ENCODE peak calls at places on chromosomes 4 and X, in ten cellular contexts. One of them, this sample, is unnamed.

GRCh38 chr4:153573881-153574807 is 108.0 kb downstream of the TMEM131L start:
- DNase-seq in left ventricle myocardium inferior: peak; percentile 58
- DNase-seq in HCT116: peak; percentile 37
- DNase-seq in CD4-positive, alpha-beta memory T cell: peak; percentile 59
- DNase-seq in A673: peak; percentile 85
- DNase-seq in heart left ventricle: peak; percentile 68
- DNase-seq in effector memory CD4-positive, alpha-beta T cell: peak; percentile 39
- DNase-seq in prostate gland: peak; percentile 58
- DNase-seq in lung: peak; percentile 40
- DNase-seq in cardiac muscle cell: peak; percentile 90
- DNase-seq in this sample: peak; percentile 83

GRCh38 chrX:22116585-22117546 is 84.7 kb downstream of the PHEX start:
- DNase-seq in prostate gland: no peak
- DNase-seq in effector memory CD4-positive, alpha-beta T cell: no peak
- DNase-seq in lung: no peak
- DNase-seq in A673: no peak
- DNase-seq in left ventricle myocardium inferior: no peak
- DNase-seq in CD4-positive, alpha-beta memory T cell: no peak
- DNase-seq in HCT116: no peak
- DNase-seq in cardiac muscle cell: no peak
- DNase-seq in heart left ventricle: no peak
- DNase-seq in this sample: no peak

GRCh38 chr4:186116698-186117097 is 12.2 kb downstream of the FAM149A start:
- DNase-seq in effector memory CD4-positive, alpha-beta T cell: no peak
- DNase-seq in left ventricle myocardium inferior: no peak
- DNase-seq in A673: no peak
- DNase-seq in lung: no peak
- DNase-seq in prostate gland: no peak
- DNase-seq in heart left ventricle: no peak
- DNase-seq in CD4-positive, alpha-beta memory T cell: no peak
- DNase-seq in HCT116: no peak
- DNase-seq in cardiac muscle cell: no peak
- DNase-seq in this sample: no peak

GRCh38 chr4:132646186-132646585 is 502.9 kb upstream of the PCDH10 start:
- DNase-seq in prostate gland: no peak
- DNase-seq in A673: no peak
- DNase-seq in heart left ventricle: no peak
- DNase-seq in HCT116: no peak
- DNase-seq in left ventricle myocardium inferior: no peak
- DNase-seq in CD4-positive, alpha-beta memory T cell: no peak
- DNase-seq in cardiac muscle cell: no peak
- DNase-seq in lung: no peak
- DNase-seq in effector memory CD4-positive, alpha-beta T cell: no peak
- DNase-seq in this sample: no peak

GRCh38 chr4:150974750-150975149 is 40.3 kb downstream of the LRBA start:
- DNase-seq in effector memory CD4-positive, alpha-beta T cell: no peak
- DNase-seq in left ventricle myocardium inferior: no peak
- DNase-seq in A673: no peak
- DNase-seq in CD4-positive, alpha-beta memory T cell: no peak
- DNase-seq in lung: no peak
- DNase-seq in cardiac muscle cell: no peak
- DNase-seq in HCT116: no peak
- DNase-seq in prostate gland: no peak
- DNase-seq in heart left ventricle: no peak
- DNase-seq in this sample: no peak

GRCh38 chr4:100257567-100257966 is 67.3 kb upstream of the DDIT4L start:
- DNase-seq in HCT116: peak; percentile 16
- DNase-seq in prostate gland: no peak
- DNase-seq in left ventricle myocardium inferior: no peak
- DNase-seq in CD4-positive, alpha-beta memory T cell: no peak
- DNase-seq in heart left ventricle: no peak
- DNase-seq in lung: no peak
- DNase-seq in A673: no peak
- DNase-seq in cardiac muscle cell: no peak
- DNase-seq in effector memory CD4-positive, alpha-beta T cell: no peak
- DNase-seq in this sample: no peak

GRCh38 chr4:7594013-7594412 is 159.3 kb upstream of the PSAPL1 start:
- DNase-seq in HCT116: no peak
- DNase-seq in effector memory CD4-positive, alpha-beta T cell: no peak
- DNase-seq in heart left ventricle: no peak
- DNase-seq in left ventricle myocardium inferior: no peak
- DNase-seq in prostate gland: no peak
- DNase-seq in A673: no peak
- DNase-seq in CD4-positive, alpha-beta memory T cell: no peak
- DNase-seq in lung: no peak
- DNase-seq in cardiac muscle cell: no peak
- DNase-seq in this sample: no peak

GRCh38 chr4:69977582-69977981 is 12.1 kb upstream of the CSN2 start:
- DNase-seq in HCT116: no peak
- DNase-seq in heart left ventricle: no peak
- DNase-seq in cardiac muscle cell: peak; percentile 38
- DNase-seq in CD4-positive, alpha-beta memory T cell: no peak
- DNase-seq in left ventricle myocardium inferior: no peak
- DNase-seq in effector memory CD4-positive, alpha-beta T cell: no peak
- DNase-seq in A673: no peak
- DNase-seq in prostate gland: no peak
- DNase-seq in lung: no peak
- DNase-seq in this sample: peak; percentile 3

GRCh38 chr4:29002151-29002550 is 1718.0 kb upstream of the PCDH7 start:
- DNase-seq in heart left ventricle: no peak
- DNase-seq in lung: no peak
- DNase-seq in A673: peak; percentile 78
- DNase-seq in effector memory CD4-positive, alpha-beta T cell: no peak
- DNase-seq in cardiac muscle cell: no peak
- DNase-seq in prostate gland: no peak
- DNase-seq in left ventricle myocardium inferior: no peak
- DNase-seq in HCT116: no peak
- DNase-seq in CD4-positive, alpha-beta memory T cell: no peak
- DNase-seq in this sample: no peak

GRCh38 chrX:138877746-138878145 is 166.2 kb upstream of the FGF13 start:
- DNase-seq in cardiac muscle cell: no peak
- DNase-seq in A673: no peak
- DNase-seq in left ventricle myocardium inferior: no peak
- DNase-seq in heart left ventricle: no peak
- DNase-seq in effector memory CD4-positive, alpha-beta T cell: no peak
- DNase-seq in HCT116: no peak
- DNase-seq in lung: no peak
- DNase-seq in prostate gland: no peak
- DNase-seq in CD4-positive, alpha-beta memory T cell: no peak
- DNase-seq in this sample: no peak

GRCh38 chr4:148196168-148196567 is 246.0 kb downstream of the NR3C2 start:
- DNase-seq in CD4-positive, alpha-beta memory T cell: no peak
- DNase-seq in heart left ventricle: no peak
- DNase-seq in HCT116: no peak
- DNase-seq in effector memory CD4-positive, alpha-beta T cell: no peak
- DNase-seq in lung: no peak
- DNase-seq in cardiac muscle cell: no peak
- DNase-seq in A673: peak; percentile 14
- DNase-seq in left ventricle myocardium inferior: no peak
- DNase-seq in prostate gland: no peak
- DNase-seq in this sample: no peak

DNA sequence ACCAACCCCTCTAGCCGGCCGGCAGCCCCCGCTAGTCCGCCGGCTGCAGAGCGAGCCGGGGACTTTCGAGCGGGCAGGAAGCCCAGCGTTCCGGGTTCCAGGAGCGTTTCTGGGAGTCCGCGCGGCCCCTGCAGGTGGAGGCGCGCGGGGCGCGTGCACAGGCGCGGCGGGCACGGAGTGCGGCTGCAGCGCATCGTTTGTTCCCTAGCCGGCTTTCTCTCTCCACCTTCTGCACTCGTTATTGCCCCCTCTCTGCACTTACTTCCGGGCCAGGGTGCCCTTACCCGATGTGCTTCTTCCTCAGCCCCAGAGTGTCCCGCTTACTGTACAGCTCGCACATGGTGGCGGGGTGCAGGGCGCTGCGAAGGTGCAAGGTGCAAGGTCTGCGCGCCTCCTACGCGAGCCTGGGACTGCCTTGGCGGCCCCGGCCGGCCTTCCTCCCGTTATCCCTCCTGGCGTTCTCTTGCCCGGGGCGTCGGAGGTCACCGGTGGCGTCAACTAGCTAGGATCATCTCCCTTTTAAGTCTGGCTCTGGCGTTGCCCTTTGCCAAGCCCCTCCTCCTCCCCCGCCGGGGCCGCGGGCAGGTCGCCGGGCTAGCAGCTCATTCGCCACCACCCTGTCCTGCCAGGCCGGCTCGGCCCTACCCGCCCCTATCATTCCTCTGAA is at the start of gene ETNPPL:
- DNase-seq in CD4-positive, alpha-beta memory T cell: peak; percentile 18
- DNase-seq in HCT116: no peak
- DNase-seq in prostate gland: no peak
- DNase-seq in lung: no peak
- DNase-seq in cardiac muscle cell: peak; percentile 3
- DNase-seq in A673: peak; percentile 59
- DNase-seq in heart left ventricle: peak; percentile 50
- DNase-seq in effector memory CD4-positive, alpha-beta T cell: no peak
- DNase-seq in left ventricle myocardium inferior: peak; percentile 31
- DNase-seq in this sample: no peak
- H3K4me3 ChIP-seq in CD4-positive, alpha-beta memory T cell: no peak within 1 kb of the TSS
- H3K4me3 ChIP-seq in HCT116: no peak within 1 kb of the TSS
- H3K4me3 ChIP-seq in prostate gland: peak within 1 kb of the TSS; percentile 34
- H3K4me3 ChIP-seq in lung: peak within 1 kb of the TSS; percentile 29
- H3K4me3 ChIP-seq in cardiac muscle cell: peak within 1 kb of the TSS; percentile 66
- H3K4me3 ChIP-seq in A673: peak within 1 kb of the TSS; percentile 58
- H3K4me3 ChIP-seq in heart left ventricle: peak within 1 kb of the TSS; percentile 58
- H3K4me3 ChIP-seq in effector memory CD4-positive, alpha-beta T cell: peak within 1 kb of the TSS; percentile 63
- H3K4me3 ChIP-seq in left ventricle myocardium inferior: peak within 1 kb of the TSS; percentile 69
- H3K4me3 ChIP-seq in this sample: peak within 1 kb of the TSS; percentile 61

GRCh38 chrX:135481696-135482179 is 38.7 kb upstream of the INTS6L start:
- DNase-seq in prostate gland: no peak
- DNase-seq in heart left ventricle: no peak
- DNase-seq in CD4-positive, alpha-beta memory T cell: no peak
- DNase-seq in effector memory CD4-positive, alpha-beta T cell: no peak
- DNase-seq in HCT116: no peak
- DNase-seq in A673: no peak
- DNase-seq in lung: no peak
- DNase-seq in cardiac muscle cell: no peak
- DNase-seq in left ventricle myocardium inferior: no peak
- DNase-seq in this sample: no peak
- H3K27me3 ChIP-seq in prostate gland: no peaks in the 10 kb centered on the region
- H3K27me3 ChIP-seq in heart left ventricle: no peaks in the 10 kb centered on the region
- H3K27me3 ChIP-seq in CD4-positive, alpha-beta memory T cell: no peaks in the 10 kb centered on the region
- H3K27me3 ChIP-seq in effector memory CD4-positive, alpha-beta T cell: no peaks in the 10 kb centered on the region
- H3K27me3 ChIP-seq in HCT116: no peaks in the 10 kb centered on the region
- H3K27me3 ChIP-seq in A673: no peaks in the 10 kb centered on the region
- H3K27me3 ChIP-seq in lung: peaks cover 1% of the 10 kb centered on the region
- H3K27me3 ChIP-seq in cardiac muscle cell: no peaks in the 10 kb centered on the region
- H3K27me3 ChIP-seq in left ventricle myocardium inferior: no peaks in the 10 kb centered on the region
- H3K27me3 ChIP-seq in this sample: no peaks in the 10 kb centered on the region

GRCh38 chrX:101740642-101741041 is 81.0 kb upstream of the ARMCX2 start:
- DNase-seq in lung: no peak
- DNase-seq in cardiac muscle cell: no peak
- DNase-seq in heart left ventricle: no peak
- DNase-seq in CD4-positive, alpha-beta memory T cell: no peak
- DNase-seq in effector memory CD4-positive, alpha-beta T cell: no peak
- DNase-seq in A673: no peak
- DNase-seq in left ventricle myocardium inferior: no peak
- DNase-seq in HCT116: no peak
- DNase-seq in prostate gland: no peak
- DNase-seq in this sample: no peak

GRCh38 chrX:101736651-101737050 is 77.0 kb upstream of the ARMCX2 start:
- DNase-seq in heart left ventricle: no peak
- DNase-seq in cardiac muscle cell: no peak
- DNase-seq in lung: no peak
- DNase-seq in effector memory CD4-positive, alpha-beta T cell: no peak
- DNase-seq in left ventricle myocardium inferior: no peak
- DNase-seq in A673: no peak
- DNase-seq in CD4-positive, alpha-beta memory T cell: no peak
- DNase-seq in prostate gland: no peak
- DNase-seq in HCT116: no peak
- DNase-seq in this sample: no peak
- H3K4me3 ChIP-seq in heart left ventricle: no peak overlapping the region
- H3K4me3 ChIP-seq in cardiac muscle cell: no peak overlapping the region
- H3K4me3 ChIP-seq in lung: no peak overlapping the region
- H3K4me3 ChIP-seq in effector memory CD4-positive, alpha-beta T cell: no peak overlapping the region
- H3K4me3 ChIP-seq in left ventricle myocardium inferior: no peak overlapping the region
- H3K4me3 ChIP-seq in A673: no peak overlapping the region
- H3K4me3 ChIP-seq in CD4-positive, alpha-beta memory T cell: no peak overlapping the region
- H3K4me3 ChIP-seq in prostate gland: no peak overlapping the region
- H3K4me3 ChIP-seq in HCT116: no peak overlapping the region
- H3K4me3 ChIP-seq in this sample: no peak overlapping the region

GRCh38 chr4:181593703-181594102 is 649.5 kb upstream of the TENM3 start:
- DNase-seq in heart left ventricle: no peak
- DNase-seq in lung: no peak
- DNase-seq in left ventricle myocardium inferior: no peak
- DNase-seq in HCT116: no peak
- DNase-seq in effector memory CD4-positive, alpha-beta T cell: no peak
- DNase-seq in prostate gland: no peak
- DNase-seq in CD4-positive, alpha-beta memory T cell: no peak
- DNase-seq in cardiac muscle cell: no peak
- DNase-seq in A673: no peak
- DNase-seq in this sample: no peak

GRCh38 chr4:181595711-181596110 is 647.5 kb upstream of the TENM3 start:
- DNase-seq in cardiac muscle cell: no peak
- DNase-seq in A673: no peak
- DNase-seq in prostate gland: no peak
- DNase-seq in lung: no peak
- DNase-seq in HCT116: no peak
- DNase-seq in left ventricle myocardium inferior: no peak
- DNase-seq in heart left ventricle: no peak
- DNase-seq in CD4-positive, alpha-beta memory T cell: no peak
- DNase-seq in effector memory CD4-positive, alpha-beta T cell: no peak
- DNase-seq in this sample: no peak

GRCh38 chr4:181601118-181601517 is 642.1 kb upstream of the TENM3 start:
- DNase-seq in left ventricle myocardium inferior: no peak
- DNase-seq in CD4-positive, alpha-beta memory T cell: no peak
- DNase-seq in lung: no peak
- DNase-seq in cardiac muscle cell: no peak
- DNase-seq in heart left ventricle: no peak
- DNase-seq in A673: no peak
- DNase-seq in effector memory CD4-positive, alpha-beta T cell: no peak
- DNase-seq in prostate gland: no peak
- DNase-seq in HCT116: no peak
- DNase-seq in this sample: no peak

GRCh38 chr4:181594188-181594587 is 649.0 kb upstream of the TENM3 start:
- DNase-seq in cardiac muscle cell: no peak
- DNase-seq in prostate gland: no peak
- DNase-seq in A673: no peak
- DNase-seq in lung: no peak
- DNase-seq in left ventricle myocardium inferior: no peak
- DNase-seq in effector memory CD4-positive, alpha-beta T cell: no peak
- DNase-seq in HCT116: no peak
- DNase-seq in CD4-positive, alpha-beta memory T cell: no peak
- DNase-seq in heart left ventricle: no peak
- DNase-seq in this sample: no peak

GRCh38 chr4:181597766-181598165 is 645.4 kb upstream of the TENM3 start:
- DNase-seq in HCT116: no peak
- DNase-seq in effector memory CD4-positive, alpha-beta T cell: no peak
- DNase-seq in lung: no peak
- DNase-seq in CD4-positive, alpha-beta memory T cell: no peak
- DNase-seq in A673: no peak
- DNase-seq in prostate gland: no peak
- DNase-seq in heart left ventricle: no peak
- DNase-seq in cardiac muscle cell: no peak
- DNase-seq in left ventricle myocardium inferior: no peak
- DNase-seq in this sample: peak; percentile 63
- H3K27me3 ChIP-seq in HCT116: no peaks in the 10 kb centered on the region
- H3K27me3 ChIP-seq in effector memory CD4-positive, alpha-beta T cell: no peaks in the 10 kb centered on the region
- H3K27me3 ChIP-seq in lung: no peaks in the 10 kb centered on the region
- H3K27me3 ChIP-seq in CD4-positive, alpha-beta memory T cell: no peaks in the 10 kb centered on the region
- H3K27me3 ChIP-seq in A673: peaks cover 19% of the 10 kb centered on the region
- H3K27me3 ChIP-seq in prostate gland: no peaks in the 10 kb centered on the region
- H3K27me3 ChIP-seq in heart left ventricle: no peaks in the 10 kb centered on the region
- H3K27me3 ChIP-seq in cardiac muscle cell: peaks cover 49% of the 10 kb centered on the region
- H3K27me3 ChIP-seq in left ventricle myocardium inferior: peaks cover 9% of the 10 kb centered on the region
- H3K27me3 ChIP-seq in this sample: no peaks in the 10 kb centered on the region